ENCODE peak calls at places on chromosome 7, in four cellular contexts. W is H1, B is A549, F is HepG2. N is an unnamed sample.
A peak's percentile ranks its signal among the peaks of the same experiment; 100 is the strongest.

GRCh38 chr7:27247000-27247399 is 4.4 kb downstream of the EVX1 start:
- DNase-seq in W (no peak), B (no peak), F (no peak), N (no peak)

GRCh38 chr7:17401806-17402627 is 103.6 kb downstream of the AHR start:
- DNase-seq in W (no peak), B (no peak), F (no peak), N (no peak)

GRCh38 chr7:37354661-37355131 is 94.0 kb downstream of the ELMO1 start:
- DNase-seq in W (no peak), B (no peak), F (no peak), N (peak; percentile 33)

GRCh38 chr7:92788559-92789183 is 47.7 kb downstream of the CDK6 start:
- DNase-seq in W (no peak), B (no peak), F (no peak), N (peak; percentile 21)

GRCh38 chr7:1902231-1902855 is 232.3 kb downstream of the ELFN1 start:
- DNase-seq in W (no peak), B (no peak), F (no peak), N (no peak)

GRCh38 chr7:31059551-31059950 is 7.4 kb downstream of the ADCYAP1R1 start:
- DNase-seq in W (peak; percentile 41), B (no peak), F (no peak), N (no peak)

GRCh38 chr7:13155188-13155587 is 467.8 kb downstream of the ARL4A start:
- DNase-seq in W (no peak), B (no peak), F (no peak), N (no peak)

GRCh38 chr7:49297958-49298357 is 373.6 kb downstream of the CDC14C start:
- DNase-seq in W (no peak), B (no peak), F (no peak), N (no peak)

GRCh38 chr7:149723082-149723767 is 50.2 kb downstream of the ZNF467 start:
- DNase-seq in W (no peak), B (no peak), F (no peak), N (no peak)

GRCh38 chr7:113304104-113304503 is 185.8 kb upstream of the SMIM30 start:
- DNase-seq in W (no peak), B (no peak), F (no peak), N (no peak)

GRCh38 chr7:116030626-116031276 is at the start of gene TFEC:
- DNase-seq in W (no peak), B (no peak), F (no peak), N (no peak)

GRCh38 chr7:117024811-117025210 is 71.5 kb downstream of the ST7 start:
- DNase-seq in W (no peak), B (no peak), F (no peak), N (no peak)

DNA sequence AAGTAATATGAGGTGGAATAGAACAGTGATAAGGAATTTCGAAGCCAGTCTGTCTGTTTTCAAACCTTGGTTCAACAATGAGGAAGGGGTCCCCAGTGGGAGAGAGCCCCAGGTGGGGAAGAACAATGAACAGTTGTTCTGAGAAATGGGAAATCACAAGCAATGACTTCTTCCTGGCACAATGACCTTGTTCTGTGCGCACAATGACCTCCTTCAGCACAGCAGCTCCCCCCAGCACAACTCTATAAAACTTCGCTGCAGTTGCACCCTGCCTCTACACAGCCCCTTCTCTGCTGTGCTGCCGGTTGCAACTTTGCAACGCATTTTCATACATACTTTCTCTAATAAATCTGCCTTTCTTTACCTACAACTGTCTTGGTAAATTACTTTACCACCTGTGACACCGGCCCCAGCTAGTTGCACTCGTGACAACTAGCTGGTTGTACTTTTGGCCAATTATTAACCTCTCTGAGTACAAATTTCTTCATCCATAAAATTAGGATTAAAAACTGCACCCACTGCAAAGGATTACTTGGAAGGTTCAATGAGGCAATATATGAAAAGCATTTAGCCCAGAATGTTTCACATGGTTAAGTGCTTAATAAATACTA is 40.5 kb downstream of the ASB4 start:
- DNase-seq in W (no peak), B (no peak), F (peak; percentile 41), N (no peak)
- TF ChIP-seq PHF8 in W (no peak), B (no peak), F (no peak), N (no peak)

DNA sequence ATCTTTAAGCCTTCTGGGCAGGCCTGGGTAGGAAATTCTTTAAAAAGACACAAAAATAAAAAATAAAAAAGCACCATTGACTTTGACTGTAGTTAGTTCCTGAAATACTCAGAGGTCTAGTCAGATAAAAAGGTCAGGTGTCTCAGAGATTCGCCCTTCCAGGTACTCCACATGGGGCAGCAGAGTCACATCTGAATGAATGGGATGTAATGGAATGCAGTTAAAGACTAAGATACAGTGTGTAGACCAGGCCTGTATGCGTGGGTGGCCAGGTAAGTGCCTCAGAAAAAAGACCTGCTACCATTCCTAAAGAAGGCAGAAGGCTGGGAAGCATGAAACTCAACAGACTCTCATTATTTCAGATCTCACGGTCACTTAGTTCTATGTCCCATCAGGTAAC is 68.6 kb upstream of the SEM1 start:
- DNase-seq in W (no peak), B (no peak), F (peak; percentile 38), N (no peak)
- TF ChIP-seq PHF8 in W (no peak), B (no peak), F (no peak), N (no peak)

GRCh38 chr7:129611246-129612111 is at the start of gene NRF1:
- DNase-seq in W (no peak), B (peak; percentile 82), F (peak; percentile 67), N (peak; percentile 94)
- TF ChIP-seq PHF8 in W (peak; percentile 92), B (peak; percentile 89), F (peak; percentile 91), N (peak; percentile 88)

GRCh38 chr7:79287976-79288375 is 165.5 kb downstream of the MAGI2 start:
- DNase-seq in W (no peak), B (no peak), F (no peak), N (no peak)
- TF ChIP-seq PHF8 in W (no peak), B (no peak), F (no peak), N (no peak)

GRCh38 chr7:70634071-70634470 is 497.9 kb upstream of the GALNT17 start:
- DNase-seq in W (no peak), B (no peak), F (no peak), N (no peak)

GRCh38 chr7:70632400-70632799 is 499.5 kb upstream of the GALNT17 start:
- DNase-seq in W (no peak), B (no peak), F (no peak), N (no peak)

GRCh38 chr7:70635633-70636032 is 496.3 kb upstream of the GALNT17 start:
- DNase-seq in W (no peak), B (no peak), F (no peak), N (no peak)

GRCh38 chr7:70636169-70636568 is 495.8 kb upstream of the GALNT17 start:
- DNase-seq in W (no peak), B (no peak), F (no peak), N (no peak)

GRCh38 chr7:70634610-70635068 is 497.3 kb upstream of the GALNT17 start:
- DNase-seq in W (no peak), B (no peak), F (no peak), N (peak; percentile 29)
- TF ChIP-seq PHF8 in W (no peak), B (no peak), F (no peak), N (no peak)

GRCh38 chr7:128040205-128040604 is 9.0 kb upstream of the LRRC4 start:
- DNase-seq in W (no peak), B (no peak), F (no peak), N (no peak)

GRCh38 chr7:128042027-128042426 is 10.8 kb upstream of the LRRC4 start:
- DNase-seq in W (no peak), B (no peak), F (no peak), N (no peak)

GRCh38 chr7:128044064-128044463 is 12.8 kb upstream of the LRRC4 start:
- DNase-seq in W (no peak), B (no peak), F (no peak), N (peak; percentile 43)

GRCh38 chr7:128039487-128040099 is 8.4 kb upstream of the LRRC4 start:
- DNase-seq in W (no peak), B (no peak), F (no peak), N (no peak)

DNA sequence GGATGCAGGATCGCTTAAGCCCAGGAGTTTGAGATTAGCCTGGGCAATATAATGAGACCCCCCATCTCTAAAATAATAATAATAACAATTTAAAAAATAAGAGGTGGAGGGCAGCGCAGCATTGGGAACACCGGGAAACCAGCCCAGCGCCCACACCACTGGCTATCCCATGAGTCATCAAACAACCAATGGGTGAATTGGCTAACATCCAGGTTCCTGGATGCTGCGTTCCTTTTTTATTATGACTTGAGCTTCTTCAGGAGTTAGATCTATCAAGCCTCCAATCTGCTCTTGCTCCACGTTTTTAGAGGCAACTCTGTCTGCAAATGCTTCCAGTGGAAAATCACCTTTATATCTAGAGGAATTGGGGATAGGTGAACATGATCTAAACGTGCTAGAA is 10.0 kb upstream of the LRRC4 start:
- DNase-seq in W (no peak), B (no peak), F (no peak), N (no peak)
- TF ChIP-seq PHF8 in W (no peak), B (no peak), F (no peak), N (no peak)

N was measured in K562.